ENCODE peak calls at places on chromosomes 2 and 18, in four cellular contexts. O, F, D and C are unnamed samples.

GRCh38 chr2:9739508-9739907 is 103.8 kb upstream of the TAF1B start:
- DNase-seq in O (no peak), F (no peak), D (no peak), C (no peak)

GRCh38 chr2:44934024-44934423 is 7.5 kb upstream of the SIX3 start:
- DNase-seq in O (no peak), F (no peak), D (no peak), C (peak; percentile 60)

GRCh38 chr2:135664623-135665068 is 77.0 kb upstream of the UBXN4 start:
- DNase-seq in O (no peak), F (no peak), D (peak; percentile 44), C (no peak)

GRCh38 chr2:67159929-67160328 is 237.2 kb upstream of the ETAA1 start:
- DNase-seq in O (no peak), F (no peak), D (no peak), C (no peak)

GRCh38 chr2:162416446-162416845 is 72.5 kb downstream of the GCA start:
- DNase-seq in O (no peak), F (no peak), D (no peak), C (no peak)

GRCh38 chr18:48713302-48713701 is 174.5 kb downstream of the CTIF start:
- DNase-seq in O (no peak), F (no peak), D (no peak), C (no peak)

GRCh38 chr2:64325852-64326577 is 127.9 kb upstream of the LGALSL start:
- DNase-seq in O (no peak), F (no peak), D (peak; percentile 97), C (no peak)

GRCh38 chr2:207812058-207812857 is 42.6 kb upstream of the FZD5 start:
- DNase-seq in O (no peak), F (no peak), D (no peak), C (no peak)

GRCh38 chr18:9671214-9671613 is 36.9 kb upstream of the RAB31 start:
- DNase-seq in O (no peak), F (no peak), D (no peak), C (no peak)

GRCh38 chr2:17821080-17821479 is 4.8 kb downstream of the MSGN1 start:
- DNase-seq in O (no peak), F (no peak), D (no peak), C (no peak)

GRCh38 chr18:62354171-62354570 is 29.1 kb downstream of the TNFRSF11A start:
- DNase-seq in O (no peak), F (no peak), D (no peak), C (no peak)

GRCh38 chr18:5546660-5547059 is 2.9 kb upstream of the EPB41L3 start:
- DNase-seq in O (peak; percentile 3), F (no peak), D (no peak), C (peak; percentile 36)

GRCh38 chr2:673615-674318 is 3.4 kb downstream of the TMEM18 start:
- DNase-seq in O (no peak), F (no peak), D (no peak), C (no peak)

GRCh38 chr2:54149623-54150501 is 34.4 kb downstream of the ACYP2 start:
- DNase-seq in O (no peak), F (no peak), D (no peak), C (no peak)

GRCh38 chr2:174633621-174633927 is 36.0 kb upstream of the WIPF1 start:
- DNase-seq in O (peak; percentile 37), F (no peak), D (no peak), C (no peak)

GRCh38 chr2:31384771-31385276 is 29.7 kb downstream of the XDH start:
- DNase-seq in O (no peak), F (no peak), D (no peak), C (no peak)

GRCh38 chr2:168559187-168559586 is 103.1 kb downstream of the CERS6 start:
- DNase-seq in O (no peak), F (no peak), D (no peak), C (no peak)
- TF ChIP-seq CBFB in O (no peak), F (no peak), D (no peak), C (no peak)

GRCh38 chr2:111117666-111118454 is 2.9 kb upstream of the BCL2L11 start:
- DNase-seq in O (no peak), F (no peak), D (no peak), C (peak; percentile 23)

GRCh38 chr2:111116843-111117665 is 3.7 kb upstream of the BCL2L11 start:
- DNase-seq in O (peak; percentile 66), F (peak; percentile 82), D (peak; percentile 46), C (peak; percentile 84)

GRCh38 chr2:111119847-111120252 is 864 bp upstream of the BCL2L11 start:
- DNase-seq in O (no peak), F (no peak), D (no peak), C (no peak)

GRCh38 chr2:111119004-111119846 is 1.5 kb upstream of the BCL2L11 start:
- DNase-seq in O (no peak), F (no peak), D (no peak), C (peak; percentile 40)

DNA sequence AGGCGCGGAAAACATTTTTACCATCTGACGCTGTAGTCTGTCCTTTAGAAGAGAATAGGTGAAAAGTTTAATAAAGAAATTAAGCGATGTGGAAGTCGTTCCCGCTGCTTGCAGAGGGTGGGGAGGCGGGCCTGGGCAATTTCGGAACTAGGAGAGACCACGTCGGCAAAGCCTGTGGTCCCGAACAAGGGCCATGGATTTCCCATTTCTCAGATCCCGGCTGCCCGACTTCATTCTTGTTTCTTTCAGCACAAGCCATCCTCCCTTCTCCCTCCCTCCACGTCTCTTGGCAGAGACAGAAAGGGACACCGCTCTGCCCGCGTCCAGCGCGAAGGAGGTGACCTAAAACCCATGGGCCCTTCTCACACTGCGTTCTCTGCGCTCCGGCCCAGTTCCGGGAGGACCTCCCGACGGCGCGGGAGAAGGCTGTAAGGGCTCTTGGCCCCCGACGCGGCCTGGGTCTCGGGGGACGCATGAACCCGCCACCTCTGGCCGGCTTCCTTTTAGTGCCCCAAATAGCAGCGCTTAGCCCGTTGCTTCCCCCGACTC is 2.2 kb upstream of the BCL2L11 start:
- DNase-seq in O (no peak), F (no peak), D (no peak), C (peak; percentile 31)
- TF ChIP-seq USF2 in O (no peak), F (no peak), D (no peak), C (no peak)

GRCh38 chr2:173448938-173449471 is 94.3 kb downstream of the CDCA7 start:
- DNase-seq in O (peak; percentile 91), F (peak; percentile 87), D (peak; percentile 34), C (peak; percentile 94)
- TF ChIP-seq NR2C2 in O (no peak), F (no peak), D (no peak), C (no peak)

GRCh38 chr2:234691226-234691600 is 194.3 kb upstream of the ARL4C start:
- DNase-seq in O (no peak), F (no peak), D (no peak), C (no peak)
- TF ChIP-seq CBFB in O (no peak), F (no peak), D (no peak), C (no peak)

DNA sequence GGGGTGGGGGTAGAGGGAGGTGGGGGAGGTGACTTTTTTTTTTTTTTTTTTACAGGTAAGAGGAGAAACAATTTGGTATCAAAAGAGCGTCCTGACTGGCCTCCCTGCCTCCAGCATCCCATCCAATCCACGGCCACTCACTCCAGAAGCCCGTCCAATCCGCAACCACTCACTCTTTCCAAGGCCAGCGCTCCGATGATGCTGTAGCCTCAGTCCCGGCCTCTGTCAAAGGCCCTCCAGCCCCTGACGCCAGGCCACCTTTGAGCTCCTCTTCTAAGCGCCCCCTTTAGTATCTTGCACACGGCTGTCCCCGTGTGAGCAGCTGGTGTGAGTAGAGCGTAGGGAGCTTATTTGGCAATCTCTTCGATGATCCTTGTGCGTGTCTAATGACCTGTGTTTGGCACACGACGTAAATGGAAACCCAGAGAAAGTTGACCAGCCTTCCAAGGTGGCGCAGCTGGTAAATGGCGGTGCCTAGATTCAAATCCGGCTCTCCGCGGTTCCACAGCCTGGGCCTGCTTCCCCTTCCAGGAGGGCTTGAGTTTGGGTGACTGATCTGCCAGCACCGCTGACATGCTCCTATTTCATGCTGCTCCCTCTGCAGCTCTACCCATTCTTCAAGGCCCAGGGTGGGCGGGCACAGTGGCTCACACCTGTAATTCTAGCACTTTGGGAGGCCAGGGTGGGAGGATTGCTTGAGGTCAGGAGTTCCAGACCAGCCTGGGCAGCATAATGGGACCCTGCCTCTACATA is 23.8 kb upstream of the PXDN start:
- DNase-seq in O (no peak), F (no peak), D (no peak), C (no peak)
- TF ChIP-seq USF2 in O (no peak), F (no peak), D (no peak), C (no peak)

DNA sequence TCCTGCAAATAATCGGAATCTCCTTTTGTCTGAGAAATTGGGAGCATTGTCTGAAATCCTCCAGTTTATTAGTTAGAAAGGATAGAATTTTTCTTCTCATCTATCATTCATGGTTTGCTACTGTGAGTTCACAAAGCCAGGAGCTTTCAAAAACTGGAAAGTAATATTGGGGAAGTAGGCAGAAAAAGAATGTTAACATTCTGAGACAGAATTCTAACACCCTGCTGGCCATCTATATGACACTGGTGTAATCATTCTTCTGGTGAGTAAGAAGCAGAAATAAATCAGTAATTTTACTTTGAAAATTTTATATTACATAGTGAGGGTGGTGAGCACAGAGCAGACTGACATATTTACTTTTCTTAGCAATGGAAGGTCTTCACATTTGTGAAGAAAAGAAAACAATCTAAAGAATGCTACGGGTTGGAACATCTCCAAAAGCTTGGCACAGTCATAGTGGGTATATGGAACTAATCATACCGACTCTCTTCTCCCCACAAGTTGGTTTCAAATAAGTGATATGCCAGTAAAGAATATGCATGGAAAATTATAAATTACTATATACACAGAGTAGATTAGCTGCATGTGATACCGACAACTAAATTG is 344.9 kb downstream of the LPIN1 start:
- DNase-seq in O (no peak), F (no peak), D (no peak), C (no peak)
- TF ChIP-seq NR2C2 in O (no peak), F (no peak), D (no peak), C (no peak)

DNA sequence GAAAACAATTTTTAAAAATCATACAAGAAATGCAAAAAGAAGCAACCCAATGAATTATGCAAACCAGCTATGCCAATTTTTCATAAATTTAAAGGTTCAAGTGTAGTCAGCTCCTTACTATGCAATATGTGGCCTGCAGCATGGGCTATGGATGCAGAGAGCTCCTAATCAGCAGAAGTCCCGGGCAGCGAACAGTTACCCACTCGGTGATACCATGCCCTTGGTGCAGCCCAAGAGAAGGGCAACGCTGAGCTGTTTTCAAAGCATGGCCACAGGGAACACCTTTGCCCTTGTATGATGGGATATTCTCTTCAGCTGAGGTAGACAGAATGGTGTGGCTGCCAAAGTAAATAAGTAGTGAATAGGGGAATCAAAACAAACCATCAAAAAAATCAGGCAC is 17.3 kb upstream of the ARL5A start:
- DNase-seq in O (no peak), F (no peak), D (no peak), C (no peak)
- TF ChIP-seq CBFB in O (no peak), F (no peak), D (no peak), C (no peak)

DNA sequence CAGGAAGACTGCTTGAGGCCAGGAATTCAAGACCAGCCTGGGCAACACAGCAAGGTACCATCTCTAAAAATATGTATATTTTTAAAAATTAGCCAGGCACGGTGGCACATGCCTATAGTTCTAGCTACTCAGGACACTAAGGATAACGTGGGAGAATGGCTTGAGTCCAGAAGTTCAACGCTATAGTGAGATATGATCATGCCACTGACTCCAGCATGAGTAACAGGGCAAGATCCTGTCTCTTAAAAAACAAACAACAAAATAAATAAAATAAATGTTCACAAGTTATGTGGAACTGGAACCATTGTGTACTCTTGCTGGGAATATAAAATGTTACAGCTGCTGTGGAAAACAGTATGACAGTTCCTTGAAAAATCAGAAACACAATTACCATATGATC is 47.2 kb downstream of the USP34 start:
- DNase-seq in O (no peak), F (peak; percentile 34), D (no peak), C (no peak)
- TF ChIP-seq USF2 in O (no peak), F (no peak), D (no peak), C (no peak)